ENCODE peak calls at places on chromosomes 6 and 20, in nine cellular contexts. C is HL-60; T is psoas muscle; J is naive thymus-derived CD4-positive, alpha-beta T cell; X is HCT116; Z is CD8-positive, alpha-beta memory T cell; Q is SK-N-SH; G is transverse colon; O is IMR-90. A is an unnamed sample.

GRCh38 chr6:99092009-99092408 is 144.3 kb upstream of the FBXL4 start:
- DNase-seq in C (no peak), T (no peak), J (no peak), X (no peak), Z (no peak), Q (no peak), G (no peak), O (no peak), A (no peak)

GRCh38 chr6:12245360-12245759 is 44.8 kb upstream of the EDN1 start:
- DNase-seq in C (no peak), T (no peak), J (no peak), X (no peak), Z (no peak), Q (no peak), G (no peak), O (no peak), A (no peak)

GRCh38 chr6:90297124-90297865 is 652 bp upstream of the BACH2 start:
- DNase-seq in C (no peak), T (no peak), J (no peak), X (no peak), Z (no peak), Q (peak), G (no peak), O (no peak), A (no peak)

GRCh38 chr20:11935754-11936551 is 18.3 kb downstream of the BTBD3 start:
- DNase-seq in C (no peak), T (no peak), J (no peak), X (no peak), Z (no peak), Q (no peak), G (no peak), O (no peak), A (no peak)

GRCh38 chr6:37922563-37922962 is 103.0 kb downstream of the ZFAND3 start:
- DNase-seq in C (no peak), T (no peak), J (no peak), X (no peak), Z (no peak), Q (no peak), G (no peak), O (no peak), A (no peak)

GRCh38 chr6:80528115-80528514 is 421.6 kb downstream of the BCKDHB start:
- DNase-seq in C (no peak), T (no peak), J (no peak), X (no peak), Z (no peak), Q (no peak), G (no peak), O (peak), A (no peak)

GRCh38 chr6:106098383-106099234 is 12.5 kb downstream of the PRDM1 start:
- DNase-seq in C (no peak), T (no peak), J (peak), X (peak), Z (peak), Q (no peak), G (peak), O (peak), A (no peak)

GRCh38 chr6:72748759-72749158 is 126.9 kb downstream of the KCNQ5 start:
- DNase-seq in C (no peak), T (no peak), J (no peak), X (no peak), Z (no peak), Q (no peak), G (no peak), O (peak), A (peak)

GRCh38 chr20:23126281-23127061 is 40.3 kb upstream of the CD93 start:
- DNase-seq in C (peak), T (peak), J (no peak), X (no peak), Z (no peak), Q (no peak), G (no peak), O (no peak), A (no peak)

GRCh38 chr6:157461000-157461915 is 80.3 kb downstream of the ZDHHC14 start:
- DNase-seq in C (no peak), T (no peak), J (peak), X (no peak), Z (peak), Q (no peak), G (peak), O (peak), A (peak)

GRCh38 chr6:102197211-102197610 is 803.7 kb downstream of the GRIK2 start:
- DNase-seq in C (no peak), T (no peak), J (no peak), X (no peak), Z (no peak), Q (no peak), G (no peak), O (no peak), A (no peak)

GRCh38 chr20:22438926-22439325 is 145.4 kb downstream of the FOXA2 start:
- DNase-seq in C (no peak), T (no peak), J (no peak), X (peak), Z (no peak), Q (peak), G (no peak), O (no peak), A (no peak)

GRCh38 chr6:146775227-146775626 is 176.5 kb downstream of the ADGB start:
- DNase-seq in C (no peak), T (no peak), J (peak), X (no peak), Z (no peak), Q (no peak), G (no peak), O (no peak), A (no peak)

GRCh38 chr6:149473080-149474052 is 11.4 kb downstream of the ZC3H12D start:
- DNase-seq in C (peak), T (no peak), J (no peak), X (no peak), Z (no peak), Q (no peak), G (peak), O (no peak), A (no peak)

GRCh38 chr6:75101896-75102680 is 103.8 kb downstream of the COL12A1 start:
- DNase-seq in C (no peak), T (no peak), J (no peak), X (no peak), Z (no peak), Q (no peak), G (no peak), O (peak), A (no peak)

GRCh38 chr6:45486739-45487138 is 109.0 kb upstream of the SUPT3H start:
- DNase-seq in C (no peak), T (no peak), J (no peak), X (no peak), Z (peak), Q (no peak), G (no peak), O (no peak), A (no peak)

GRCh38 chr6:6870914-6871313 is 236.8 kb upstream of the RREB1 start:
- DNase-seq in C (peak), T (no peak), J (no peak), X (no peak), Z (no peak), Q (no peak), G (no peak), O (no peak), A (no peak)

GRCh38 chr6:152378154-152378553 is 259.0 kb downstream of the SYNE1 start:
- DNase-seq in C (no peak), T (no peak), J (no peak), X (no peak), Z (no peak), Q (no peak), G (no peak), O (peak), A (no peak)

GRCh38 chr20:21623074-21623780 is 82.2 kb upstream of the PAX1 start:
- DNase-seq in C (peak), T (no peak), J (no peak), X (no peak), Z (no peak), Q (no peak), G (no peak), O (no peak), A (no peak)

GRCh38 chr6:83071023-83071422 is 3.6 kb downstream of the DOP1A start:
- DNase-seq in C (peak), T (no peak), J (no peak), X (no peak), Z (no peak), Q (no peak), G (no peak), O (no peak), A (no peak)

GRCh38 chr20:45445805-45446562 is 23.6 kb upstream of the WFDC2 start:
- DNase-seq in C (peak), T (no peak), J (no peak), X (peak), Z (no peak), Q (peak), G (peak), O (no peak), A (no peak)

GRCh38 chr6:168369776-168370175 is 50.2 kb upstream of the DACT2 start:
- DNase-seq in C (no peak), T (no peak), J (no peak), X (no peak), Z (no peak), Q (no peak), G (no peak), O (no peak), A (no peak)

GRCh38 chr20:56362833-56363413 is 4.1 kb downstream of the FAM210B start:
- DNase-seq in C (no peak), T (no peak), J (no peak), X (no peak), Z (no peak), Q (no peak), G (no peak), O (peak), A (no peak)

GRCh38 chr6:129709451-129709908 is 497 bp downstream of the ARHGAP18 start:
- DNase-seq in C (no peak), T (no peak), J (peak), X (no peak), Z (no peak), Q (no peak), G (no peak), O (peak), A (peak)

GRCh38 chr20:50392138-50392866 is 117.9 kb upstream of the PTPN1 start:
- DNase-seq in C (no peak), T (no peak), J (no peak), X (no peak), Z (peak), Q (no peak), G (no peak), O (no peak), A (no peak)

GRCh38 chr6:96522469-96523009 is 933 bp downstream of the UFL1 start:
- DNase-seq in C (no peak), T (no peak), J (no peak), X (no peak), Z (no peak), Q (peak), G (no peak), O (peak), A (no peak)

GRCh38 chr6:140956567-140957306 is 1176.0 kb upstream of the GJE1 start:
- DNase-seq in C (no peak), T (no peak), J (no peak), X (no peak), Z (no peak), Q (no peak), G (no peak), O (peak), A (no peak)

GRCh38 chr6:129672883-129673631 is 36.9 kb downstream of the ARHGAP18 start:
- DNase-seq in C (no peak), T (no peak), J (peak), X (peak), Z (peak), Q (no peak), G (no peak), O (peak), A (peak)

GRCh38 chr6:109237082-109237985 is 142.0 kb downstream of the CEP57L1 start:
- DNase-seq in C (peak), T (no peak), J (peak), X (no peak), Z (no peak), Q (no peak), G (no peak), O (no peak), A (no peak)

GRCh38 chr6:168007592-168008338 is 10.3 kb downstream of the KIF25 start:
- DNase-seq in C (no peak), T (no peak), J (no peak), X (peak), Z (no peak), Q (no peak), G (no peak), O (peak), A (peak)

GRCh38 chr6:139583420-139583819 is 209.0 kb upstream of the CITED2 start:
- DNase-seq in C (no peak), T (no peak), J (no peak), X (no peak), Z (no peak), Q (no peak), G (no peak), O (peak), A (no peak)

DNA sequence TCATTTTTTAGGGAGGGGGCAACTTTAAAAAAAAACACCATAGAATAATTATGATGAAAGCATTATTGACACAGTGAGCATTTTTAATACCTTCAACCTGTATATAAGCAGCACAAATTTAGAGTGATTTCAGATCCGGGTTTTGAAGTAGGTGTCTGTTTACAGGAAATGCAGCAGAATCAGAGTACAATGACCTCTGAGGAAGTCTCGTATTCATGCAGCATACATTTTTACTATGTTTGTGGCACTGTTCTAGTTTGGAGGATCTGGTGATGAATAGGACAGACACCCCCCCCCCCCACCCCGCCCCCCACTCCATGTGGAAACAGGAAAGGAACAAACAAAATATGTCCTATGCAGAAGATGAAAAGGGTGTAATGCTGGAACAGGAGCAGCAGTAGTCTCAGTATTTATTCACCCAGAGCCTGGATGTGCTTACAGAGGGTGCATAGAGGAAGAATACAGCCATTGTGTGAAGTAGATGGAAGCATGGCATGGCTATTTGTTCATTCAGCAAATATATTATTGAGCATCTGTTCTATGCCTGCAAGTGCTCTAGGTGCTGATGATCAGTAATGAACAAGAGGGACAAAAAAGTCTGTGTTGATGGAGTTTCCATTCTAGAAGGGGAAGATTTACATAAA is 19.7 kb downstream of the VAPB start:
- DNase-seq in C (no peak), T (no peak), J (peak), X (no peak), Z (no peak), Q (no peak), G (no peak), O (no peak), A (no peak)
- H3K4me3 ChIP-seq in C (no peak), T (peak), J (peak), X (no peak), Z (no peak), Q (no peak), G (no peak), O (no peak), A (no peak)

GRCh38 chr20:62355527-62356142 is 11.5 kb downstream of the LAMA5 start:
- DNase-seq in C (no peak), T (peak), J (no peak), X (no peak), Z (no peak), Q (no peak), G (no peak), O (no peak), A (no peak)
- H3K27ac ChIP-seq in C (no peak), T (peak), J (no peak), X (peak), Z (no peak), Q (peak), G (peak), O (no peak), A (peak)

DNA sequence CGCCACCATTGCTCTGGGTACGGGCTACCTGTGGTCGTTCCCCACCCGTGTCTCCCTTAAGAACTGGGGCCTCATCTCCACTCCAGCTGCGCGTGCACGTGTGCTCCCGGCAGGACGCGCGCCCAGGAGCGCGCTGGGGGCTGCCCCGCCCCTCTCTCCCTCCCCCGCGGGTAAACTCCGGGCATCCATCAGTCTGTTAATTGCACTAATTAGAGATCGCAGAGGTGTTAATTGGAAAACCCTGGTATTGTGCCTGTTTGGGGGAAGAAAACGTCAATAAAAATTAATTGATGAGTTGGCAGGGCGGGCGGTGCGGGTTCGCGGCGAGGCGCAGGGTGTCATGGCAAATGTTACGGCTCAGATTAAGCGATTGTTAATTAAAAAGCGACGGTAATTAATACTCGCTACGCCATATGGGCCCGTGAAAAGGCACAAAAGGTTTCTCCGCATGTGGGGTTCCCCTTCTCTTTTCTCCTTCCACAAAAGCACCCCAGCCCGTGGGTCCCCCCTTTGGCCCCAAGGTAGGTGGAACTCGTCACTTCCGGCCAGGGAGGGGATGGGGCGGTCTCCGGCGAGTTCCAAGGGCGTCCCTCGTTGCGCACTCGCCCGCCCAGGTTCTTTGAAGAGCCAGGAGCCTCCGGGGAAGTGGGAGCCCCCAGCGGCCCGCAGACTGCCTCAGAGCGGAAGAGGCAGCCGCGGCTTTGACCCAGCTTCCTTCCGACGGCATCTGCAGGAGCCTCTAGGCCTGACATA is 14.4 kb downstream of the FOXP4 start:
- DNase-seq in C (peak), T (peak), J (peak), X (no peak), Z (peak), Q (no peak), G (peak), O (no peak), A (no peak)
- H3K4me3 ChIP-seq in C (no peak), T (peak), J (peak), X (no peak), Z (peak), Q (no peak), G (peak), O (no peak), A (no peak)

DNA sequence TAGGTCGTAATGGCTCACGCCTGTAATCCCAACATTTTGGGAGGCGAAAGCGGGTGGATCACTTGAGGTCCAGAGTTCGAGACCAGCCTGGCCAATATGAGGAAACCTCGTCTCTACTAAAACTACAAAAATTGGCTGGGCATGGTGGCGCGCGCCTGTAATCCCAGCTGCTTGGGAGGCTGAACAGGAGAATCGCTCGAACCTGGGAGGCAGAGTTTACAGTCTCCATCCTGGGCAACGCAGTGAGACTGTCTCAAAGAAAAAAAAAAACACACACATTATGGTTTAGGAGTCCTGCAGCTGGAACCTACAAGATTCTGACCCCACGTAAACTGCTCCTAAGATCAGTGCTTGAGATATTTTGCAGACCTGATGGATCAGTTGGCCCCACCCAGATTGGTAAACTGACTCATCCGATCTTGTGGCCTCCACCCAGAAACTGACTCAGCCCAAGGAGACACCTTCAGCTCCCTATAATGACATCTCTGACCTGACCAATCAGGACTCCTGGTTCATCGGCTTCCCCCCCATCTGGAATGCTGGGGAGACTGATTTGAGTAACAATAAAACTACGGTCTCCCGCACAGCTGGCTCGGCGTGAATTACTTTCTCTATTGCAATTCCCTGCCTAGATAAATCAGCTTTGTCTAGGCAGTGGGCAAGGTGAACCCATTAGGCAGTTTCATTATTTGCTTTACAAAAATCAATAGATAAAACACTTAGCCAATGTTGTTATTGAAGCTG is 96.2 kb upstream of the BTN3A2 start:
- DNase-seq in C (no peak), T (no peak), J (no peak), X (no peak), Z (no peak), Q (no peak), G (peak), O (peak), A (no peak)
- H3K27ac ChIP-seq in C (no peak), T (no peak), J (no peak), X (no peak), Z (no peak), Q (peak), G (no peak), O (no peak), A (no peak)

GRCh38 chr6:158487495-158487894 is 72.4 kb upstream of the TMEM181 start:
- DNase-seq in C (no peak), T (no peak), J (no peak), X (no peak), Z (no peak), Q (no peak), G (no peak), O (peak), A (no peak)
- H3K4me3 ChIP-seq in C (no peak), T (no peak), J (no peak), X (no peak), Z (no peak), Q (no peak), G (no peak), O (no peak), A (no peak)

DNA sequence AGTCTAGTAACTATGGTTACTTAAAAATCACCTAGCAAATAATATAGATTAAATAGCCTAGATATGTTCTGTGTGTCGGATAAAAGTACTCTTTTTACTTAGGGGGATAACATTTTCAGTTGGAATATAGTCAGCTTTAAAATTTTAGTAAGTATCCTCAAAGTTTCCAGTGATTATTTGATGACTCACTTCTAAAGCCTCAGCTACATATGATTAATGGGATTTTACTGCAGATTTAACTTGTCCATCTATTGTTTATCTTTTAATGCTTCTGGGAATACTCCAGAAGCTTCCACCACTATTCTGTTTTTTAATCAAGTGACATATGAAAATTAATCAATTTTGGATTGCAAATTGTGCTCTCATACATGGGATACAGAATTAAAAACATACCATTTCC is 8.7 kb upstream of the TENT5A start:
- DNase-seq in C (no peak), T (no peak), J (no peak), X (no peak), Z (no peak), Q (no peak), G (no peak), O (peak), A (no peak)
- H3K27ac ChIP-seq in C (peak), T (no peak), J (no peak), X (no peak), Z (no peak), Q (peak), G (no peak), O (no peak), A (no peak)

GRCh38 chr20:13995841-13996240 is 525 bp downstream of the MACROD2 start:
- DNase-seq in C (peak), T (peak), J (no peak), X (no peak), Z (no peak), Q (peak), G (peak), O (no peak), A (no peak)
- H3K4me3 ChIP-seq in C (peak), T (peak), J (no peak), X (peak), Z (no peak), Q (peak), G (peak), O (peak), A (no peak)